ENCODE peak calls at places on chromosomes 13 and 19, in four cellular contexts. U is hypothalamus, M is AG10803, C is thoracic aorta. K is an unnamed sample.

GRCh38 chr13:73984949-73985691 is 149.1 kb downstream of the KLF12 start:
- DNase-seq in U (no peak), M (no peak), C (no peak), K (no peak)

GRCh38 chr13:60463787-60464186 is 66.8 kb downstream of the TDRD3 start:
- DNase-seq in U (no peak), M (no peak), C (no peak), K (no peak)

GRCh38 chr19:20423381-20424207 is 142.0 kb downstream of the ZNF737 start:
- DNase-seq in U (no peak), M (peak; percentile 68), C (no peak), K (peak; percentile 7)

GRCh38 chr13:20270163-20270865 is 38.2 kb upstream of the GJB6 start:
- DNase-seq in U (no peak), M (no peak), C (no peak), K (no peak)

GRCh38 chr13:56903710-56904109 is 237.0 kb upstream of the PRR20A start:
- DNase-seq in U (no peak), M (no peak), C (no peak), K (no peak)

GRCh38 chr19:53892981-53893325 is 11.0 kb downstream of the PRKCG start:
- DNase-seq in U (no peak), M (no peak), C (no peak), K (peak; percentile 56)

GRCh38 chr13:97240789-97241734 is 18.9 kb downstream of the MBNL2 start:
- DNase-seq in U (no peak), M (no peak), C (no peak), K (no peak)

GRCh38 chr19:45769821-45770191 is 754 bp upstream of the SIX5 start:
- DNase-seq in U (peak; percentile 50), M (peak; percentile 54), C (no peak), K (peak; percentile 52)

GRCh38 chr19:16295071-16295470 is 29.6 kb upstream of the KLF2 start:
- DNase-seq in U (no peak), M (no peak), C (no peak), K (no peak)

GRCh38 chr13:20383058-20383457 is 142.6 kb downstream of the CRYL1 start:
- DNase-seq in U (no peak), M (no peak), C (no peak), K (no peak)

GRCh38 chr13:80360298-80360827 is 19.4 kb upstream of the SPRY2 start:
- DNase-seq in U (no peak), M (no peak), C (no peak), K (no peak)

GRCh38 chr13:45255253-45255987 is 54.6 kb upstream of the KCTD4 start:
- DNase-seq in U (no peak), M (no peak), C (no peak), K (no peak)

GRCh38 chr19:29483944-29484581 is 41.7 kb upstream of the VSTM2B start:
- DNase-seq in U (no peak), M (no peak), C (no peak), K (no peak)

GRCh38 chr13:29943301-29944085 is 93.1 kb upstream of the UBL3 start:
- DNase-seq in U (no peak), M (no peak), C (no peak), K (no peak)

GRCh38 chr13:19596960-19597361 is 35.6 kb upstream of the TPTE2 start:
- DNase-seq in U (no peak), M (no peak), C (no peak), K (no peak)

GRCh38 chr19:41324231-41324702 is 14.3 kb downstream of the CCDC97 start:
- DNase-seq in U (no peak), M (no peak), C (no peak), K (no peak)

GRCh38 chr13:113390874-113391497 is 27.1 kb upstream of the GRTP1 start:
- DNase-seq in U (no peak), M (no peak), C (no peak), K (no peak)

GRCh38 chr19:49829200-49829599 is 11.1 kb downstream of the MED25 start:
- DNase-seq in U (no peak), M (no peak), C (no peak), K (no peak)

GRCh38 chr19:49120868-49121267 is 1.5 kb downstream of the PPFIA3 start:
- DNase-seq in U (no peak), M (no peak), C (no peak), K (no peak)

GRCh38 chr19:35006342-35006998 is 6.3 kb downstream of the GRAMD1A start:
- DNase-seq in U (no peak), M (no peak), C (no peak), K (no peak)